ENCODE peak calls at places on chromosomes 2 and 18, in six cellular contexts. H, Y, K, S, M and D are unnamed samples. For H3F3A, the result is how much of the 10 kb centered on the place peaks cover.

GRCh38 chr2:205563646-205564045 is 118.7 kb upstream of the NRP2 start:
- DNase-seq in H (no peak), Y (peak), K (peak), S (no peak), M (no peak), D (peak)

GRCh38 chr2:203886579-203887230 is 19.1 kb downstream of the CTLA4 start:
- DNase-seq in H (no peak), Y (peak), K (no peak), S (peak), M (no peak), D (no peak)

GRCh38 chr2:9708683-9709538 is 78.1 kb upstream of the YWHAQ start:
- DNase-seq in H (peak), Y (no peak), K (no peak), S (no peak), M (no peak), D (no peak)

GRCh38 chr2:206164261-206164862 is 4.7 kb downstream of the EEF1B2 start:
- DNase-seq in H (peak), Y (peak), K (peak), S (peak), M (no peak), D (peak)

GRCh38 chr18:77622009-77622692 is 372.5 kb downstream of the GALR1 start:
- DNase-seq in H (no peak), Y (no peak), K (no peak), S (peak), M (no peak), D (no peak)

GRCh38 chr2:64401501-64401880 is 52.5 kb upstream of the LGALSL start:
- DNase-seq in H (no peak), Y (peak), K (no peak), S (no peak), M (peak), D (no peak)

GRCh38 chr2:85547859-85548607 is 9.1 kb downstream of the MAT2A start:
- DNase-seq in H (no peak), Y (peak), K (no peak), S (no peak), M (no peak), D (no peak)

GRCh38 chr2:48444404-48444803 is 85.5 kb upstream of the STON1 start:
- DNase-seq in H (no peak), Y (no peak), K (no peak), S (peak), M (no peak), D (no peak)

GRCh38 chr2:102070058-102070642 is 72.4 kb upstream of the IL1R1 start:
- DNase-seq in H (peak), Y (no peak), K (no peak), S (no peak), M (no peak), D (no peak)

GRCh38 chr2:77296791-77297190 is 225.4 kb downstream of the LRRTM4 start:
- DNase-seq in H (no peak), Y (no peak), K (peak), S (no peak), M (no peak), D (peak)

GRCh38 chr2:120754067-120754960 is 18.6 kb downstream of the GLI2 start:
- DNase-seq in H (no peak), Y (peak), K (no peak), S (no peak), M (no peak), D (no peak)

GRCh38 chr2:145994910-145995309 is 1475.0 kb upstream of the ZEB2 start:
- DNase-seq in H (no peak), Y (no peak), K (no peak), S (no peak), M (no peak), D (no peak)

GRCh38 chr2:241609859-241610793 is 26.8 kb downstream of the THAP4 start:
- DNase-seq in H (peak), Y (no peak), K (peak), S (peak), M (no peak), D (peak)

GRCh38 chr2:234399451-234400246 is 97.2 kb downstream of the ARL4C start:
- DNase-seq in H (peak), Y (no peak), K (no peak), S (no peak), M (no peak), D (no peak)

GRCh38 chr2:23803275-23803964 is 123.5 kb downstream of the ATAD2B start:
- DNase-seq in H (peak), Y (peak), K (no peak), S (no peak), M (peak), D (no peak)

GRCh38 chr2:73855526-73855925 is 26.8 kb downstream of the STAMBP start:
- DNase-seq in H (peak), Y (no peak), K (no peak), S (no peak), M (no peak), D (no peak)

GRCh38 chr2:195658541-195658890 is 1.5 kb downstream of the SLC39A10 start:
- DNase-seq in H (peak), Y (peak), K (no peak), S (no peak), M (peak), D (no peak)

GRCh38 chr18:34598136-34598635 is 111.9 kb upstream of the DTNA start:
- DNase-seq in H (no peak), Y (peak), K (no peak), S (no peak), M (no peak), D (no peak)

GRCh38 chr2:232876071-232876977 is 6.3 kb downstream of the SNORC start:
- DNase-seq in H (peak), Y (peak), K (peak), S (peak), M (no peak), D (peak)

GRCh38 chr18:32439802-32440201 is 30.9 kb downstream of the GAREM1 start:
- DNase-seq in H (no peak), Y (peak), K (peak), S (no peak), M (no peak), D (peak)

GRCh38 chr2:30236591-30237245 is 5.4 kb downstream of the LBH start:
- DNase-seq in H (no peak), Y (no peak), K (no peak), S (no peak), M (no peak), D (no peak)

GRCh38 chr2:209162129-209162528 is 261.7 kb upstream of the MAP2 start:
- DNase-seq in H (no peak), Y (no peak), K (no peak), S (no peak), M (no peak), D (no peak)

GRCh38 chr2:233413529-233414272 is 59.4 kb downstream of the DGKD start:
- DNase-seq in H (peak), Y (peak), K (no peak), S (no peak), M (peak), D (no peak)

GRCh38 chr2:179129574-179130238 is 79.8 kb upstream of the CCDC141 start:
- DNase-seq in H (peak), Y (peak), K (peak), S (peak), M (no peak), D (peak)

GRCh38 chr18:58896734-58897508 is 32.2 kb downstream of the ZNF532 start:
- DNase-seq in H (no peak), Y (no peak), K (no peak), S (no peak), M (no peak), D (no peak)

GRCh38 chr2:216236486-216236885 is 127.3 kb downstream of the XRCC5 start:
- DNase-seq in H (no peak), Y (no peak), K (no peak), S (no peak), M (no peak), D (no peak)

GRCh38 chr2:48343571-48344440 is 186.1 kb upstream of the STON1 start:
- DNase-seq in H (peak), Y (peak), K (no peak), S (peak), M (peak), D (no peak)

GRCh38 chr2:174918886-174919526 is 86.2 kb downstream of the CHN1 start:
- DNase-seq in H (no peak), Y (no peak), K (no peak), S (no peak), M (no peak), D (no peak)

GRCh38 chr2:220455389-220455788 is 828.0 kb downstream of the SLC4A3 start:
- DNase-seq in H (peak), Y (no peak), K (no peak), S (no peak), M (no peak), D (no peak)

GRCh38 chr2:197804758-197805597 is 585 bp downstream of the PLCL1 start:
- DNase-seq in H (peak), Y (no peak), K (peak), S (peak), M (no peak), D (peak)

GRCh38 chr18:47737956-47738355 is 192.5 kb downstream of the SMAD2 start:
- DNase-seq in H (no peak), Y (no peak), K (no peak), S (no peak), M (no peak), D (no peak)

GRCh38 chr18:22822024-22822423 is 111.1 kb upstream of the RBBP8 start:
- DNase-seq in H (peak), Y (peak), K (peak), S (no peak), M (peak), D (peak)

GRCh38 chr2:199734651-199735050 is 116.3 kb downstream of the FTCDNL1 start:
- DNase-seq in H (peak), Y (no peak), K (no peak), S (no peak), M (no peak), D (no peak)

GRCh38 chr18:79935098-79935480 is 16.4 kb downstream of the SLC66A2 start:
- DNase-seq in H (no peak), Y (no peak), K (no peak), S (no peak), M (no peak), D (no peak)

GRCh38 chr18:79933765-79934164 is 17.7 kb downstream of the SLC66A2 start:
- DNase-seq in H (no peak), Y (peak), K (peak), S (no peak), M (no peak), D (peak)

GRCh38 chr18:79935499-79935898 is 16.0 kb downstream of the SLC66A2 start:
- DNase-seq in H (no peak), Y (no peak), K (no peak), S (no peak), M (no peak), D (no peak)

GRCh38 chr18:79935925-79936324 is 15.5 kb downstream of the SLC66A2 start:
- DNase-seq in H (no peak), Y (no peak), K (no peak), S (no peak), M (no peak), D (no peak)

DNA sequence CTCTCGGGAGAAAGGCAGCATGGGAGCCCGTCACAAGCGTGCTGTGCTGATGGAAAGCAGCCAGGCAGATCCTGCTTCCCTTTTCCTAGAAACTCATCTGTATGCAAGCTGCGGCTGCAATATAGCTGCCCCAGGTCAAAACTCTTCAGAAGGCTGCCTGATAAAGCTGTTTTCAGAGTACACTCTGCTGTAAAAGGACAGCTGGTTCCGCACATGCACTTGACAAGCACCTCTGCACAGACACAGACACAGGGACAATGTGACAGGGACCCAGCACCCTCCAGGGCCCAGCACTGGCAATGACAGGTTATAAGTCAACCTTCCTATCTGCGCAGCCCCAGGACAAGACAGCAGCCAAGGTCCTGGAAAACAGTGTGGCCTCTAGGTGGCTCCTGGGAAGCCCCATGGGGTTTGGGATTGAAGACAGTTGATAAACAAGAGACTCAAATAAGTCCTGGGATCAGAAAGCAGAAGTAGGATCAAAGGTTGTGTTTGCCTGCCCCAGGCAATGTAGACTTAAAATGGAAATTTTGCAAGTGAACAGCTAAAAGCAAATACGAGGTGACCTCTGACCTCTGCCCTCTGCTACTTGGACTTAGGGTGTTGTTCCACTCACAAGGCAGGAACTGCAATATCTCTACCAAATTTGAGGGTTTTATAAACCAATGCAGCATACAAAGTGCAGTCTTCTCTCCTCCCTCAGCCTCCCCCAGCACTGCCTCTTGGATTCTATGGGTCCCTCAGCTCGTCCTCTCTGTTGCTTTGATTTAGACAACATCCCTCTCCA is 16.9 kb downstream of the SLC66A2 start:
- DNase-seq in H (no peak), Y (peak), K (no peak), S (no peak), M (no peak), D (no peak)
- H3K27ac ChIP-seq in H (no peak), Y (no peak), K (no peak), S (no peak), M (no peak), D (no peak)

GRCh38 chr2:25976884-25977741 is 5.2 kb downstream of the KIF3C start:
- DNase-seq in H (peak), Y (peak), K (no peak), S (no peak), M (peak), D (peak)

GRCh38 chr2:25977768-25978167 is 4.5 kb downstream of the KIF3C start:
- DNase-seq in H (peak), Y (peak), K (no peak), S (no peak), M (peak), D (no peak)

GRCh38 chr2:25980951-25981350 is 1.3 kb downstream of the KIF3C start:
- DNase-seq in H (no peak), Y (no peak), K (no peak), S (no peak), M (no peak), D (no peak)

GRCh38 chr2:25980076-25980887 is 2.0 kb downstream of the KIF3C start:
- DNase-seq in H (no peak), Y (no peak), K (no peak), S (no peak), M (no peak), D (no peak)

GRCh38 chr2:25979006-25979405 is 3.3 kb downstream of the KIF3C start:
- DNase-seq in H (peak), Y (peak), K (no peak), S (no peak), M (no peak), D (no peak)
- H3F3A ChIP-seq in H (under half), Y (under half), K (under half), S (under half), M (under half), D (under half)

GRCh38 chr2:119158563-119159347 is at the start of gene C1QL2:
- DNase-seq in H (peak), Y (no peak), K (peak), S (no peak), M (no peak), D (peak)
- TF ChIP-seq EZH2 in H (peak), Y (no peak), K (peak), S (no peak), M (no peak), D (peak)

DNA sequence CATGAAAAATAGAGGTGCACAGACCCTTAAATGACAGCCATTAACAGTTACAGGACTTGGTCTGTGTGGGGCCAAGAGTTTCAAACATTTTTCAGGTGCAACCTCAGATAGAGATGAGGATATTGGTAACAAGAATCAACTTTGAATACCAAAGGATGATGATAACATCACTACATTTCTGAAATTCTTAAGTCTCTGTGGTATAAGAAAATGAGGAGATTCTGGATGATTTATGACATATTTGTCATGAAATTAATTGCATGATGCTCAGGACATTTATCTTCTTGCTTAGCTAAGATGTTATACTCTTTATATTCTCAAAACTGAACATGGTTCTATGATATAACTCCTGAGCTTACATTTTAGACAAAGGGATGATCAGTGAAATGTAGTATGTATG is 471.8 kb upstream of the CWC22 start:
- DNase-seq in H (no peak), Y (no peak), K (no peak), S (no peak), M (peak), D (no peak)
- H3K27ac ChIP-seq in H (no peak), Y (no peak), K (no peak), S (no peak), M (no peak), D (no peak)

DNA sequence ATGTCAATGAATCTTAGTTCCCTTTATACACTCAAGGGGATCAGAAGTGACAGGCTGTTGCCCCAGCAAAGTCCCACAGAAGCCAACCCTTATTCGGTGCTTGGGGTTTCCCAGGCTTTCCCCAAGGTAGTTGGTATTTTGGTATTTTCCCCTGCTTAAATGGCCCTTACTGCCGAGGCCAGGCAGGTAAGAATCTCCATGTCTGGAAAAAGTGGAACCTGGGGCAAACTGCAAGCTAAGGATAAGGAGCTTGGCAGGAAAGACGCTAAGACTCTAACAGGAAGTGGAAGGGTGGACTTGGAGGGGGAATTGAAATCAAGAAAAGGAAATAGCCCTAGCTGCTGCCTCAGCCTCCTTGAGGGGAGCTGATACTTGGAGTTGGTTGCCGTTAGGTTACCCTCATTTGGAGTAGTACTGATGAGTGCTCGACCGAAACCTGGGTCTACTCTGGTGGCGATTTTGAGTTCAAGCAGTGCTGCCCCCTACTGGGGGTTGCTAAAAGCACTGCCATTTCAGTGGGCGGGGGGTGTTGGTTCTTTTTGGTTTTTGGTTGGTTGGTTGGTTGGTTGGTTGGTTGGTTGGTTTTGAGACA is 3.3 kb upstream of the GPBAR1 start:
- DNase-seq in H (peak), Y (peak), K (peak), S (peak), M (no peak), D (peak)
- H3F3A ChIP-seq in H (half or more), Y (under half), K (under half), S (under half), M (under half), D (under half)

GRCh38 chr18:75204262-75204977 is 4.5 kb downstream of the PTGR3 start:
- DNase-seq in H (peak), Y (no peak), K (peak), S (no peak), M (no peak), D (peak)
- TF ChIP-seq EZH2 in H (no peak), Y (no peak), K (peak), S (no peak), M (no peak), D (peak)

GRCh38 chr2:98895901-98896300 is 40.1 kb downstream of the CRACDL start:
- DNase-seq in H (no peak), Y (no peak), K (no peak), S (no peak), M (no peak), D (no peak)
- H3K27ac ChIP-seq in H (no peak), Y (no peak), K (no peak), S (no peak), M (no peak), D (no peak)

GRCh38 chr18:8800445-8800844 is 95.1 kb downstream of the MTCL1 start:
- DNase-seq in H (peak), Y (peak), K (peak), S (no peak), M (peak), D (peak)
- H3F3A ChIP-seq in H (half or more), Y (under half), K (under half), S (under half), M (under half), D (under half)

GRCh38 chr2:218896501-218897393 is 16.1 kb downstream of the WNT10A start:
- DNase-seq in H (no peak), Y (peak), K (peak), S (peak), M (peak), D (peak)
- TF ChIP-seq EZH2 in H (no peak), Y (no peak), K (peak), S (no peak), M (no peak), D (peak)

GRCh38 chr2:75071766-75072165 is 113.3 kb downstream of the POLE4 start:
- DNase-seq in H (no peak), Y (no peak), K (no peak), S (no peak), M (no peak), D (no peak)
- H3K27ac ChIP-seq in H (no peak), Y (no peak), K (no peak), S (no peak), M (no peak), D (no peak)